ENCODE peak calls at places on chromosomes 2 and 18, in nine cellular contexts. Y, P, Q, I, N, C, E, T and K are unnamed samples.

GRCh38 chr2:165795011-165795410 is 964 bp upstream of the GALNT3 start:
- DNase-seq in Y (peak), P (no peak), Q (no peak), I (peak), N (no peak), C (no peak), E (no peak), T (no peak), K (no peak)

GRCh38 chr2:86020984-86021383 is 84.7 kb downstream of the POLR1A start:
- DNase-seq in Y (peak), P (peak), Q (no peak), I (no peak), N (no peak), C (peak), E (no peak), T (no peak), K (no peak)

GRCh38 chr18:31325051-31325450 is 7.1 kb downstream of the DSG1 start:
- DNase-seq in Y (peak), P (no peak), Q (no peak), I (no peak), N (no peak), C (no peak), E (no peak), T (no peak), K (no peak)

GRCh38 chr18:6752200-6752873 is 22.8 kb downstream of the ARHGAP28 start:
- DNase-seq in Y (peak), P (peak), Q (peak), I (no peak), N (no peak), C (no peak), E (no peak), T (no peak), K (peak)

GRCh38 chr2:62940697-62941096 is 109.9 kb upstream of the OTX1 start:
- DNase-seq in Y (no peak), P (no peak), Q (no peak), I (no peak), N (no peak), C (no peak), E (no peak), T (no peak), K (no peak)

GRCh38 chr18:59821983-59822382 is 77.8 kb upstream of the PMAIP1 start:
- DNase-seq in Y (peak), P (peak), Q (no peak), I (no peak), N (no peak), C (peak), E (no peak), T (no peak), K (no peak)

GRCh38 chr2:2506536-2506935 is 175.5 kb upstream of the MYT1L start:
- DNase-seq in Y (no peak), P (no peak), Q (no peak), I (no peak), N (no peak), C (no peak), E (no peak), T (no peak), K (no peak)

GRCh38 chr2:236073246-236073645 is 94.9 kb downstream of the GBX2 start:
- DNase-seq in Y (no peak), P (peak), Q (no peak), I (no peak), N (no peak), C (no peak), E (no peak), T (no peak), K (no peak)

GRCh38 chr2:152127628-152128027 is 28.8 kb upstream of the CACNB4 start:
- DNase-seq in Y (no peak), P (no peak), Q (no peak), I (no peak), N (no peak), C (no peak), E (no peak), T (no peak), K (no peak)

GRCh38 chr2:3249477-3249962 is 128.1 kb downstream of the EIPR1 start:
- DNase-seq in Y (no peak), P (no peak), Q (no peak), I (no peak), N (no peak), C (no peak), E (no peak), T (no peak), K (no peak)

GRCh38 chr2:63189026-63189425 is 138.4 kb downstream of the OTX1 start:
- DNase-seq in Y (peak), P (peak), Q (peak), I (peak), N (peak), C (peak), E (no peak), T (peak), K (peak)

GRCh38 chr2:228986961-228987360 is 284.1 kb downstream of the PID1 start:
- DNase-seq in Y (no peak), P (peak), Q (no peak), I (no peak), N (no peak), C (peak), E (no peak), T (no peak), K (no peak)

GRCh38 chr2:117936871-117937428 is 76.9 kb downstream of the CCDC93 start:
- DNase-seq in Y (no peak), P (no peak), Q (no peak), I (no peak), N (no peak), C (no peak), E (no peak), T (no peak), K (peak)

GRCh38 chr2:74328074-74328473 is 15.1 kb downstream of the SLC4A5 start:
- DNase-seq in Y (no peak), P (no peak), Q (no peak), I (no peak), N (no peak), C (no peak), E (no peak), T (no peak), K (peak)

GRCh38 chr2:33158482-33159003 is 211.8 kb downstream of the LTBP1 start:
- DNase-seq in Y (peak), P (peak), Q (no peak), I (no peak), N (no peak), C (peak), E (no peak), T (no peak), K (no peak)

GRCh38 chr2:46002507-46002883 is 294.7 kb upstream of the EPAS1 start:
- DNase-seq in Y (peak), P (peak), Q (no peak), I (no peak), N (no peak), C (no peak), E (no peak), T (no peak), K (no peak)

GRCh38 chr2:190804182-190804795 is 76.3 kb upstream of the GLS start:
- DNase-seq in Y (peak), P (no peak), Q (no peak), I (no peak), N (no peak), C (peak), E (no peak), T (no peak), K (no peak)

GRCh38 chr2:17051558-17051957 is 385.9 kb upstream of the CYRIA start:
- DNase-seq in Y (no peak), P (no peak), Q (no peak), I (no peak), N (no peak), C (no peak), E (no peak), T (no peak), K (no peak)

GRCh38 chr2:133377021-133377481 is 191.2 kb downstream of the NCKAP5 start:
- DNase-seq in Y (peak), P (peak), Q (no peak), I (no peak), N (no peak), C (peak), E (no peak), T (no peak), K (no peak)

GRCh38 chr18:35868919-35869318 is 103.6 kb upstream of the RMP24 start:
- DNase-seq in Y (no peak), P (no peak), Q (no peak), I (no peak), N (no peak), C (no peak), E (no peak), T (no peak), K (no peak)

GRCh38 chr2:40457846-40458245 is 6.0 kb upstream of the SLC8A1 start:
- DNase-seq in Y (peak), P (no peak), Q (no peak), I (no peak), N (no peak), C (peak), E (no peak), T (no peak), K (no peak)

GRCh38 chr18:69636529-69637301 is 236.0 kb downstream of the DOK6 start:
- DNase-seq in Y (no peak), P (no peak), Q (peak), I (no peak), N (no peak), C (peak), E (no peak), T (no peak), K (peak)